ENCODE peak calls at places on chromosome 6, in nine cellular contexts. One of them, this sample, is unnamed.
A peak's percentile ranks its signal among the peaks of the same experiment; 100 is the strongest.

GRCh38 chr6:79868098-79868722 is 79.1 kb downstream of the ELOVL4 start:
- DNase-seq in HepG2: peak; percentile 54
- DNase-seq in endothelial cell of umbilical vein: peak; percentile 81
- DNase-seq in body of pancreas: peak; percentile 54
- DNase-seq in breast epithelium: no peak
- DNase-seq in HCT116: peak; percentile 76
- DNase-seq in stomach: no peak
- DNase-seq in right lobe of liver: no peak
- DNase-seq in ovary: no peak
- DNase-seq in this sample: no peak

GRCh38 chr6:36633915-36634314 is 39.8 kb downstream of the SRSF3 start:
- DNase-seq in HepG2: peak; percentile 70
- DNase-seq in endothelial cell of umbilical vein: peak; percentile 87
- DNase-seq in body of pancreas: peak; percentile 82
- DNase-seq in breast epithelium: peak; percentile 35
- DNase-seq in HCT116: no peak
- DNase-seq in stomach: peak; percentile 94
- DNase-seq in right lobe of liver: peak; percentile 87
- DNase-seq in ovary: peak; percentile 72
- DNase-seq in this sample: no peak

GRCh38 chr6:137967689-137968467 is 100.8 kb downstream of the TNFAIP3 start:
- DNase-seq in HepG2: no peak
- DNase-seq in endothelial cell of umbilical vein: no peak
- DNase-seq in body of pancreas: no peak
- DNase-seq in breast epithelium: no peak
- DNase-seq in HCT116: no peak
- DNase-seq in stomach: no peak
- DNase-seq in right lobe of liver: no peak
- DNase-seq in ovary: no peak
- DNase-seq in this sample: no peak

GRCh38 chr6:137867685-137868509 is 838 bp downstream of the TNFAIP3 start:
- DNase-seq in HepG2: no peak
- DNase-seq in endothelial cell of umbilical vein: peak; percentile 42
- DNase-seq in body of pancreas: peak; percentile 34
- DNase-seq in breast epithelium: no peak
- DNase-seq in HCT116: no peak
- DNase-seq in stomach: peak; percentile 45
- DNase-seq in right lobe of liver: peak; percentile 57
- DNase-seq in ovary: peak; percentile 60
- DNase-seq in this sample: no peak

GRCh38 chr6:56713285-56713684 is 70.6 kb upstream of the DST start:
- DNase-seq in HepG2: peak; percentile 44
- DNase-seq in endothelial cell of umbilical vein: peak; percentile 85
- DNase-seq in body of pancreas: no peak
- DNase-seq in breast epithelium: no peak
- DNase-seq in HCT116: peak; percentile 77
- DNase-seq in stomach: peak; percentile 50
- DNase-seq in right lobe of liver: no peak
- DNase-seq in ovary: no peak
- DNase-seq in this sample: no peak

GRCh38 chr6:1231941-1232340 is 80.0 kb upstream of the FOXQ1 start:
- DNase-seq in HepG2: no peak
- DNase-seq in endothelial cell of umbilical vein: no peak
- DNase-seq in body of pancreas: no peak
- DNase-seq in breast epithelium: no peak
- DNase-seq in HCT116: no peak
- DNase-seq in stomach: no peak
- DNase-seq in right lobe of liver: no peak
- DNase-seq in ovary: no peak
- DNase-seq in this sample: no peak

GRCh38 chr6:90209527-90209926 is 87.1 kb downstream of the BACH2 start:
- DNase-seq in HepG2: no peak
- DNase-seq in endothelial cell of umbilical vein: no peak
- DNase-seq in body of pancreas: no peak
- DNase-seq in breast epithelium: no peak
- DNase-seq in HCT116: no peak
- DNase-seq in stomach: no peak
- DNase-seq in right lobe of liver: no peak
- DNase-seq in ovary: no peak
- DNase-seq in this sample: no peak

GRCh38 chr6:108589244-108589730 is 28.6 kb downstream of the FOXO3 start:
- DNase-seq in HepG2: peak; percentile 15
- DNase-seq in endothelial cell of umbilical vein: peak; percentile 85
- DNase-seq in body of pancreas: peak; percentile 72
- DNase-seq in breast epithelium: peak; percentile 98
- DNase-seq in HCT116: peak; percentile 18
- DNase-seq in stomach: peak; percentile 85
- DNase-seq in right lobe of liver: peak; percentile 65
- DNase-seq in ovary: peak; percentile 51
- DNase-seq in this sample: no peak

GRCh38 chr6:73779943-73780342 is 83.9 kb downstream of the CD109 start:
- DNase-seq in HepG2: no peak
- DNase-seq in endothelial cell of umbilical vein: no peak
- DNase-seq in body of pancreas: no peak
- DNase-seq in breast epithelium: no peak
- DNase-seq in HCT116: no peak
- DNase-seq in stomach: no peak
- DNase-seq in right lobe of liver: no peak
- DNase-seq in ovary: no peak
- DNase-seq in this sample: no peak
- TF ChIP-seq POLR2A in HepG2: no peak
- TF ChIP-seq POLR2A in endothelial cell of umbilical vein: no peak
- TF ChIP-seq POLR2A in body of pancreas: no peak
- TF ChIP-seq POLR2A in breast epithelium: no peak
- TF ChIP-seq POLR2A in HCT116: no peak
- TF ChIP-seq POLR2A in stomach: no peak
- TF ChIP-seq POLR2A in right lobe of liver: no peak
- TF ChIP-seq POLR2A in ovary: no peak
- TF ChIP-seq POLR2A in this sample: no peak

GRCh38 chr6:28541996-28542395 is 16.3 kb downstream of the GPX5 start:
- DNase-seq in HepG2: no peak
- DNase-seq in endothelial cell of umbilical vein: no peak
- DNase-seq in body of pancreas: no peak
- DNase-seq in breast epithelium: no peak
- DNase-seq in HCT116: no peak
- DNase-seq in stomach: no peak
- DNase-seq in right lobe of liver: no peak
- DNase-seq in ovary: no peak
- DNase-seq in this sample: no peak

GRCh38 chr6:28543671-28544131 is 18.0 kb downstream of the GPX5 start:
- DNase-seq in HepG2: no peak
- DNase-seq in endothelial cell of umbilical vein: no peak
- DNase-seq in body of pancreas: no peak
- DNase-seq in breast epithelium: no peak
- DNase-seq in HCT116: no peak
- DNase-seq in stomach: no peak
- DNase-seq in right lobe of liver: no peak
- DNase-seq in ovary: peak; percentile 20
- DNase-seq in this sample: no peak

GRCh38 chr6:28545955-28546354 is 20.3 kb downstream of the GPX5 start:
- DNase-seq in HepG2: no peak
- DNase-seq in endothelial cell of umbilical vein: no peak
- DNase-seq in body of pancreas: no peak
- DNase-seq in breast epithelium: no peak
- DNase-seq in HCT116: no peak
- DNase-seq in stomach: no peak
- DNase-seq in right lobe of liver: no peak
- DNase-seq in ovary: no peak
- DNase-seq in this sample: no peak

GRCh38 chr6:28544211-28544610 is 18.5 kb downstream of the GPX5 start:
- DNase-seq in HepG2: no peak
- DNase-seq in endothelial cell of umbilical vein: no peak
- DNase-seq in body of pancreas: no peak
- DNase-seq in breast epithelium: no peak
- DNase-seq in HCT116: no peak
- DNase-seq in stomach: no peak
- DNase-seq in right lobe of liver: no peak
- DNase-seq in ovary: no peak
- DNase-seq in this sample: no peak

DNA sequence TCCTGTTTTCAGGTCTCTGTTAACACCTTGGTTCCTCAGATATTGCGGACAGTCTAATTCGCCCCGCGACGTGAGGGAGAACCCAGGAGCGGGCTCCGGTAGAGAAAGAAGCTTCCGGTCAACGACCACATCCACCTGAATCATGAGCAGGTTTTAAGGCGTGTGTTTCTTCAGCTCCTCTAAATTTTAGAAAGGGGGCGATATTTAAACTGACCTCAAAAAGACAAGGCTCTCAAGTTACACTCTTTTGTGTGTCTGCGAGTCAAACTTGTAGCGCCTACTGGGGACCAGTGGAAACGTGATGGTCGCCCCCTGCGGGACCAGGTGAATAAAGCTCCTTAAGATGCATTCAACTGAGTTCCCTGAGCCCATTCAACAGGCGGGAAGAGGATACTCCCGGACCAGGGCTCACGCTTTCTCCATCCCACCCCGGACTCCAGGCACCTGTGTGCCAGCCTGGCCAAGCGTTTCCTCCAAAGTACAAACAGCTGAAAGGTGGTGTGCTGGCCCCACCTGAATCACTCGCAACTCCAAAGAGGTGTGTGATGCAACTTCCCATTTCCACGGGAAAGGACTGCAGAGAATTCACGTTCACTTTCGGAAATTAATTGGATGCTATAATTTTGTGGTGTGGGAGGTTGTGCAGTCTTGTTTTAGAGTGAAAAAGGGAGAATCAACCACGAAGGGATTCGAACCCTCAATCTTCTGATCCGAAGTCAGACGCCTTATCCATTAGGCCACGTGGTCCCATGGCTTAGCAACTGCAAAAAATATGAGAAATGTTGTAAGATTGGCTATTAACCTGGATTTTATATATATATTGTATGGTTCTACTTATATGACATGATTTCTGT is 17.0 kb downstream of the GPX5 start:
- DNase-seq in HepG2: peak; percentile 80
- DNase-seq in endothelial cell of umbilical vein: peak; percentile 70
- DNase-seq in body of pancreas: peak; percentile 50
- DNase-seq in breast epithelium: no peak
- DNase-seq in HCT116: peak; percentile 90
- DNase-seq in stomach: no peak
- DNase-seq in right lobe of liver: peak; percentile 48
- DNase-seq in ovary: peak; percentile 33
- DNase-seq in this sample: no peak
- H3K4me3 ChIP-seq in HepG2: peak overlapping the region; percentile 64
- H3K4me3 ChIP-seq in endothelial cell of umbilical vein: no peak overlapping the region
- H3K4me3 ChIP-seq in body of pancreas: no peak overlapping the region
- H3K4me3 ChIP-seq in breast epithelium: no peak overlapping the region
- H3K4me3 ChIP-seq in HCT116: no peak overlapping the region
- H3K4me3 ChIP-seq in stomach: no peak overlapping the region
- H3K4me3 ChIP-seq in right lobe of liver: peak overlapping the region; percentile 5
- H3K4me3 ChIP-seq in ovary: peak overlapping the region; percentile 26
- H3K4me3 ChIP-seq in this sample: no peak overlapping the region

GRCh38 chr6:135884136-135884535 is 32.6 kb downstream of the PDE7B start:
- DNase-seq in HepG2: no peak
- DNase-seq in endothelial cell of umbilical vein: no peak
- DNase-seq in body of pancreas: no peak
- DNase-seq in breast epithelium: no peak
- DNase-seq in HCT116: no peak
- DNase-seq in stomach: no peak
- DNase-seq in right lobe of liver: no peak
- DNase-seq in ovary: no peak
- DNase-seq in this sample: no peak

GRCh38 chr6:135887069-135887468 is 35.6 kb downstream of the PDE7B start:
- DNase-seq in HepG2: peak; percentile 10
- DNase-seq in endothelial cell of umbilical vein: no peak
- DNase-seq in body of pancreas: no peak
- DNase-seq in breast epithelium: no peak
- DNase-seq in HCT116: no peak
- DNase-seq in stomach: no peak
- DNase-seq in right lobe of liver: no peak
- DNase-seq in ovary: no peak
- DNase-seq in this sample: no peak

GRCh38 chr6:135880066-135880972 is 28.8 kb downstream of the PDE7B start:
- DNase-seq in HepG2: no peak
- DNase-seq in endothelial cell of umbilical vein: no peak
- DNase-seq in body of pancreas: no peak
- DNase-seq in breast epithelium: no peak
- DNase-seq in HCT116: no peak
- DNase-seq in stomach: no peak
- DNase-seq in right lobe of liver: no peak
- DNase-seq in ovary: no peak
- DNase-seq in this sample: no peak

GRCh38 chr6:135877666-135878065 is 26.2 kb downstream of the PDE7B start:
- DNase-seq in HepG2: no peak
- DNase-seq in endothelial cell of umbilical vein: no peak
- DNase-seq in body of pancreas: no peak
- DNase-seq in breast epithelium: no peak
- DNase-seq in HCT116: no peak
- DNase-seq in stomach: no peak
- DNase-seq in right lobe of liver: no peak
- DNase-seq in ovary: no peak
- DNase-seq in this sample: no peak

DNA sequence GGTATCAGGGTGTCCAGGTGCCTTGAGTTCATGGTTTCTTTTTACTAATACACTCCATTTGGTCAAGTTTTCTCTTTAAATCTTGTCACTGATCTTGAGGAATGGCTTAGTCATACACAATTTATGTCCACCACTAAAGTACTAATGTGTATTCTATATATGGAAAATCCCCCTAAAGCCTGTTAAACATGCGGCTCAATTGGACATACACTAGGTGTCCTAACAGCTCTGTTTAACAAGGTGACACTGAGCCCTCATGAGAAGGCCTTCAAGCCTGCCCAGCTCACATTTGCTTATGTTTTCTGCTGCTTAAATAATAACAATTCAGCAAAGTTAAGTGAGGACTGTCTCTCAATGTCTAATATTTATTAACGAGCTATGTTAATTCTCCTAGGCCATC is 31.5 kb downstream of the PDE7B start:
- DNase-seq in HepG2: no peak
- DNase-seq in endothelial cell of umbilical vein: no peak
- DNase-seq in body of pancreas: no peak
- DNase-seq in breast epithelium: no peak
- DNase-seq in HCT116: no peak
- DNase-seq in stomach: no peak
- DNase-seq in right lobe of liver: no peak
- DNase-seq in ovary: no peak
- DNase-seq in this sample: no peak
- H3K27ac ChIP-seq in HepG2: no peak overlapping the region
- H3K27ac ChIP-seq in endothelial cell of umbilical vein: no peak overlapping the region
- H3K27ac ChIP-seq in body of pancreas: no peak overlapping the region
- H3K27ac ChIP-seq in breast epithelium: no peak overlapping the region
- H3K27ac ChIP-seq in HCT116: no peak overlapping the region
- H3K27ac ChIP-seq in stomach: peak overlapping the region; percentile 32
- H3K27ac ChIP-seq in right lobe of liver: no peak overlapping the region
- H3K27ac ChIP-seq in ovary: no peak overlapping the region
- H3K27ac ChIP-seq in this sample: no peak overlapping the region

GRCh38 chr6:70338775-70339174 is 35.9 kb upstream of the COL9A1 start:
- DNase-seq in HepG2: no peak
- DNase-seq in endothelial cell of umbilical vein: no peak
- DNase-seq in body of pancreas: no peak
- DNase-seq in breast epithelium: no peak
- DNase-seq in HCT116: no peak
- DNase-seq in stomach: no peak
- DNase-seq in right lobe of liver: no peak
- DNase-seq in ovary: no peak
- DNase-seq in this sample: no peak

GRCh38 chr6:70336976-70337375 is 34.1 kb upstream of the COL9A1 start:
- DNase-seq in HepG2: no peak
- DNase-seq in endothelial cell of umbilical vein: no peak
- DNase-seq in body of pancreas: no peak
- DNase-seq in breast epithelium: no peak
- DNase-seq in HCT116: no peak
- DNase-seq in stomach: no peak
- DNase-seq in right lobe of liver: no peak
- DNase-seq in ovary: no peak
- DNase-seq in this sample: no peak

GRCh38 chr6:70343313-70343712 is 40.4 kb upstream of the COL9A1 start:
- DNase-seq in HepG2: no peak
- DNase-seq in endothelial cell of umbilical vein: no peak
- DNase-seq in body of pancreas: no peak
- DNase-seq in breast epithelium: no peak
- DNase-seq in HCT116: no peak
- DNase-seq in stomach: no peak
- DNase-seq in right lobe of liver: no peak
- DNase-seq in ovary: no peak
- DNase-seq in this sample: no peak

DNA sequence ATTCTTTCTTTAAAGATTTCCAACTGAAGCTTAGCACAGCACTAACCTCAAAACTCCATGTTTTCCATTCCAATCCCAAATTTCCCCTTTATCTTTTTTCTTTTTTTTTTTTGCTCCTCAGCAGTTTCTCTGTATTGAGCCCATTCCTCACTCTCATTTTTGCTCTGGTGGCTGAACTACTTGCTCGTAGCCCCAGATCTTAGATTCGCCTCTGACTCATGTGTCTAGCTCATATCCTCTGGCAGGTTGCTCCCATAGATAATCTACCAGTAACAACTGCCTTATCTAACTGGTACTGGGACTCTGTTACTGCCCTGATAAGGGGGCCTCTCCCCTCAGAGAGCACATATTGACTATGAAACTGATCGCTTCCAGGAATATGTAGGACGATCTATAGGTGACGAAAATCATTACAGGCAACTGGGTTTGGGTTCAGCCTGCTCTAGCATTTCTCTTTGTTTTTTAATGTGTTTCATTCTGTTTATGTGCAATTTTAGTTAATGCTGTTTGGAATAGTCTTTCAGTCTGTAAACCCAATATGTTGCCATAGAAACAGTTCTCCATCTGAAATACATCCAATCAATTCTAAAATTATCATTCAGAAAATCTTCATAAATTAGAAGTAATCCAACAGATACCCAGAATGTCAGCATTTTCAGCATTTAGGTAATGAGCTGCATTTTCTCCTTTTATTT is 34.6 kb upstream of the COL9A1 start:
- DNase-seq in HepG2: no peak
- DNase-seq in endothelial cell of umbilical vein: no peak
- DNase-seq in body of pancreas: no peak
- DNase-seq in breast epithelium: no peak
- DNase-seq in HCT116: no peak
- DNase-seq in stomach: no peak
- DNase-seq in right lobe of liver: no peak
- DNase-seq in ovary: no peak
- DNase-seq in this sample: no peak
- TF ChIP-seq POLR2A in HepG2: no peak
- TF ChIP-seq POLR2A in endothelial cell of umbilical vein: no peak
- TF ChIP-seq POLR2A in body of pancreas: no peak
- TF ChIP-seq POLR2A in breast epithelium: no peak
- TF ChIP-seq POLR2A in HCT116: no peak
- TF ChIP-seq POLR2A in stomach: no peak
- TF ChIP-seq POLR2A in right lobe of liver: no peak
- TF ChIP-seq POLR2A in ovary: no peak
- TF ChIP-seq POLR2A in this sample: no peak